ENCODE peak calls at places on chromosomes 1 and 21, in four cellular contexts. F is AG09319, C is aorta, Z is iris pigment epithelial cell. R is an unnamed sample.

GRCh38 chr1:4109626-4109940 is 209.5 kb upstream of the C1orf174 start:
- DNase-seq in F (no peak), C (peak; percentile 27), Z (no peak), R (no peak)

GRCh38 chr1:202217951-202218350 is 24.4 kb downstream of the LGR6 start:
- DNase-seq in F (no peak), C (no peak), Z (no peak), R (no peak)

GRCh38 chr1:37752583-37753471 is 12.1 kb downstream of the EPHA10 start:
- DNase-seq in F (no peak), C (no peak), Z (peak; percentile 23), R (peak; percentile 46)

GRCh38 chr1:213979751-213980605 is 7.8 kb upstream of the PROX1 start:
- DNase-seq in F (no peak), C (no peak), Z (no peak), R (no peak)

GRCh38 chr1:188986751-188987417 is 1490.8 kb downstream of the BRINP3 start:
- DNase-seq in F (no peak), C (no peak), Z (no peak), R (no peak)

GRCh38 chr1:160085686-160086089 is 4.3 kb downstream of the KCNJ9 start:
- DNase-seq in F (no peak), C (peak; percentile 90), Z (peak; percentile 70), R (peak; percentile 61)

GRCh38 chr1:40267767-40268187 is 9.7 kb downstream of the ZMPSTE24 start:
- DNase-seq in F (peak; percentile 97), C (no peak), Z (peak; percentile 92), R (no peak)

GRCh38 chr1:229696385-229696784 is 70.3 kb downstream of the URB2 start:
- DNase-seq in F (no peak), C (no peak), Z (no peak), R (no peak)

GRCh38 chr1:204147392-204148097 is 4.3 kb downstream of the ETNK2 start:
- DNase-seq in F (no peak), C (no peak), Z (no peak), R (no peak)

GRCh38 chr1:219542828-219543518 is 69.9 kb downstream of the ZC3H11B start:
- DNase-seq in F (no peak), C (no peak), Z (peak; percentile 62), R (no peak)

GRCh38 chr1:156480411-156481192 is 20.0 kb downstream of the MEF2D start:
- DNase-seq in F (no peak), C (peak; percentile 76), Z (no peak), R (no peak)

GRCh38 chr21:34186119-34186719 is 112.8 kb downstream of the MRPS6 start:
- DNase-seq in F (no peak), C (peak; percentile 81), Z (no peak), R (no peak)

GRCh38 chr1:236545621-236546169 is 21.9 kb downstream of the LGALS8 start:
- DNase-seq in F (no peak), C (no peak), Z (peak; percentile 15), R (no peak)

GRCh38 chr1:244862354-244862698 is 2.0 kb downstream of the HNRNPU start:
- DNase-seq in F (no peak), C (no peak), Z (peak; percentile 11), R (peak; percentile 35)

R was measured in SW480.